ENCODE peak calls at places on chromosomes 6 and 20, in six cellular contexts. A is hepatocyte, D is psoas muscle, U is pancreas, C is right lobe of liver, Q is IMR-90. I is an unnamed sample.

GRCh38 chr6:164124986-164125385 is 710.5 kb downstream of the QKI start:
- DNase-seq in Q (no peak), U (no peak), C (no peak), A (no peak), D (no peak), I (no peak)

GRCh38 chr6:144153260-144153659 is 2.9 kb downstream of the STX11 start:
- DNase-seq in Q (no peak), C (no peak), D (no peak), A (no peak), U (no peak), I (no peak)

GRCh38 chr20:25306991-25307903 is 59.4 kb downstream of the PYGB start:
- DNase-seq in D (no peak), U (peak), C (peak), Q (no peak), A (no peak), I (no peak)

GRCh38 chr6:43277643-43278523 is 20.2 kb upstream of the SLC22A7 start:
- DNase-seq in A (peak), U (no peak), Q (peak), C (peak), D (no peak), I (no peak)

GRCh38 chr6:1286972-1287600 is 24.8 kb upstream of the FOXQ1 start:
- DNase-seq in U (no peak), Q (peak), A (peak), C (no peak), D (no peak), I (peak)

GRCh38 chr6:35218021-35218420 is 4.3 kb downstream of the SCUBE3 start:
- DNase-seq in Q (peak), D (no peak), C (no peak), A (peak), U (no peak), I (no peak)

GRCh38 chr6:2396292-2396691 is 150.9 kb upstream of the GMDS start:
- DNase-seq in D (no peak), A (no peak), C (no peak), U (no peak), Q (no peak), I (no peak)

GRCh38 chr20:33964431-33964830 is 29.3 kb upstream of the RALY start:
- DNase-seq in U (no peak), C (no peak), D (no peak), A (no peak), Q (no peak), I (no peak)

GRCh38 chr6:105304366-105304765 is 98.5 kb downstream of the PREP start:
- DNase-seq in C (no peak), A (no peak), D (no peak), Q (no peak), U (no peak), I (no peak)

GRCh38 chr6:6596529-6596928 is 8.0 kb downstream of the LY86 start:
- DNase-seq in U (no peak), C (no peak), D (no peak), A (no peak), Q (no peak), I (no peak)

GRCh38 chr6:36368921-36369880 is 18.3 kb downstream of the ETV7 start:
- DNase-seq in A (no peak), Q (peak), D (peak), C (no peak), U (no peak), I (peak)

GRCh38 chr6:68635706-68636513 is 828 bp downstream of the ADGRB3 start:
- DNase-seq in A (peak), D (peak), U (no peak), Q (no peak), C (no peak), I (peak)

GRCh38 chr6:139568956-139569538 is 194.6 kb upstream of the CITED2 start:
- DNase-seq in U (no peak), C (no peak), A (no peak), Q (peak), D (no peak), I (peak)

GRCh38 chr20:2773812-2774211 is 26.6 kb downstream of the CPXM1 start:
- DNase-seq in A (no peak), D (no peak), Q (no peak), U (no peak), C (no peak), I (no peak)

GRCh38 chr6:624979-625378 is 31.9 kb downstream of the HUS1B start:
- DNase-seq in D (no peak), A (peak), U (no peak), Q (peak), C (no peak), I (peak)

GRCh38 chr20:44495802-44496481 is 20.3 kb downstream of the TTPAL start:
- DNase-seq in U (no peak), A (peak), Q (peak), C (no peak), D (no peak), I (peak)

GRCh38 chr6:157380779-157381561 is at the start of gene ZDHHC14:
- DNase-seq in C (peak), A (peak), Q (peak), U (peak), D (peak), I (peak)

GRCh38 chr6:70903665-70904452 is 53.0 kb downstream of the B3GAT2 start:
- DNase-seq in A (no peak), Q (no peak), D (no peak), U (no peak), C (no peak), I (no peak)

GRCh38 chr6:10847684-10848083 is 9.3 kb upstream of the MAK start:
- DNase-seq in A (no peak), C (no peak), U (no peak), Q (no peak), D (no peak), I (no peak)

GRCh38 chr20:15240801-15241200 is 903.4 kb upstream of the FLRT3 start:
- DNase-seq in Q (no peak), D (no peak), U (no peak), A (no peak), C (no peak), I (no peak)

GRCh38 chr20:39851459-39851858 is 837.6 kb downstream of the MAFB start:
- DNase-seq in D (no peak), Q (peak), A (no peak), C (no peak), U (no peak), I (peak)

GRCh38 chr6:136158398-136158797 is 91.7 kb downstream of the MTFR2 start:
- DNase-seq in U (peak), A (peak), C (peak), Q (no peak), D (peak), I (no peak)

GRCh38 chr6:15504040-15504491 is 158.8 kb downstream of the DTNBP1 start:
- DNase-seq in Q (no peak), U (peak), D (peak), A (no peak), C (no peak), I (peak)

GRCh38 chr6:107305391-107305790 is 154.0 kb downstream of the PDSS2 start:
- DNase-seq in Q (no peak), C (no peak), U (no peak), D (no peak), A (no peak), I (no peak)

GRCh38 chr6:13575377-13575775 is 975 bp downstream of the SIRT5 start:
- DNase-seq in C (no peak), D (no peak), Q (no peak), A (no peak), U (no peak), I (no peak)
- TF ChIP-seq CTCF in C (peak), D (peak), Q (peak), A (peak), U (peak), I (peak)

DNA sequence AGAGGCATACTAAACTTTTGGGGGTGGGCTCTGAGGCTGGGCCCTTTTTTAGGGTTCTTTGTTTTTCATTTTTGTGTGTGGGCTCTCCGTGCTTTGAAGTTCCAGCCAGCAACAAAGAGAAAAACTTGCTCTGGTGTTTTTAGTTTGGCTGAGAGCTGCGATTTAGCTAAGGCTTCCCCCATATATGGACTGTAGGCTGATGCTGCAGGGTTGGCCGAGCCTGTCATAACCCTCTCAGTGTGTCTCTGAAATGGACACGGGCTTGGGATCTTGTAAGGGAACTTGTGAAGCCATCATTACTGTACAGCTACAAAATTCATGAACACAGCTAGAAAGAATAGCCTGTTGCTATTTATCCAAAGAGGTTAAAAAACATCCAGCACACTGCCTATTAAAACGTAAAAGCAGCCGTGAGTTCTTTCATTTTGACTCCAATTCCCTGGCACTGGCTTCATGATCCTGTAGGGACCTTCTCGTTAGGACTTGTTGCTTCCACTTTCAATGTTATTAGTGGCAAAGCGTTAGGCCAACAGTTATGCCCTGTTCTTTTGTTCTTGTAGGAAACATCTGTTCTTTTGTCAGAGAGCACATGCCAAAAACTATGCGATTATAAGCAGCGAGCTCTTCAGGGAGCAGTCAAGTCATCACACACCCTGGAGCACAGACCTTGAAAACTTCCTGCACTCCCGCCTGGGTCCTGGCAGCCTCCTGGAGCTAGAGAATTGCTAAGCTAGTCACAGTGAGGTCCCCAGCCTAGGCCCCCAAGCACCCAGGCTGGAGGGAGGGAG is 609.7 kb upstream of the ARID1B start:
- DNase-seq in A (no peak), D (no peak), U (no peak), C (no peak), Q (peak), I (peak)
- H3K27ac ChIP-seq in A (no peak), D (peak), U (peak), C (no peak), Q (peak), I (no peak)

GRCh38 chr20:37801921-37802320 is 101.0 kb upstream of the VSTM2L start:
- DNase-seq in U (no peak), A (no peak), Q (no peak), C (no peak), D (no peak), I (no peak)

GRCh38 chr20:37803476-37804307 is 99.2 kb upstream of the VSTM2L start:
- DNase-seq in U (no peak), D (no peak), C (no peak), Q (no peak), A (no peak), I (no peak)

GRCh38 chr20:37798312-37798711 is 104.5 kb downstream of the CTNNBL1 start:
- DNase-seq in U (no peak), D (no peak), C (no peak), Q (no peak), A (no peak), I (no peak)

GRCh38 chr20:37797669-37798175 is 103.9 kb downstream of the CTNNBL1 start:
- DNase-seq in Q (no peak), C (no peak), U (no peak), D (no peak), A (no peak), I (peak)

GRCh38 chr20:37800618-37801017 is 102.3 kb upstream of the VSTM2L start:
- DNase-seq in U (no peak), C (no peak), D (no peak), A (no peak), Q (no peak), I (no peak)
- H3K4me3 ChIP-seq in U (no peak), C (no peak), D (no peak), A (no peak), Q (no peak), I (no peak)

GRCh38 chr6:151905072-151905471 is 97.6 kb downstream of the ESR1 start:
- DNase-seq in U (no peak), D (no peak), A (no peak), Q (no peak), C (no peak), I (no peak)

GRCh38 chr6:151905854-151906253 is 98.4 kb downstream of the ESR1 start:
- DNase-seq in Q (no peak), A (no peak), U (no peak), D (no peak), C (no peak), I (no peak)

GRCh38 chr6:151904631-151905030 is 97.1 kb downstream of the ESR1 start:
- DNase-seq in C (no peak), U (no peak), Q (no peak), A (no peak), D (no peak), I (no peak)

GRCh38 chr6:151900897-151901485 is 93.5 kb downstream of the ESR1 start:
- DNase-seq in C (no peak), U (no peak), A (no peak), Q (no peak), D (peak), I (no peak)

DNA sequence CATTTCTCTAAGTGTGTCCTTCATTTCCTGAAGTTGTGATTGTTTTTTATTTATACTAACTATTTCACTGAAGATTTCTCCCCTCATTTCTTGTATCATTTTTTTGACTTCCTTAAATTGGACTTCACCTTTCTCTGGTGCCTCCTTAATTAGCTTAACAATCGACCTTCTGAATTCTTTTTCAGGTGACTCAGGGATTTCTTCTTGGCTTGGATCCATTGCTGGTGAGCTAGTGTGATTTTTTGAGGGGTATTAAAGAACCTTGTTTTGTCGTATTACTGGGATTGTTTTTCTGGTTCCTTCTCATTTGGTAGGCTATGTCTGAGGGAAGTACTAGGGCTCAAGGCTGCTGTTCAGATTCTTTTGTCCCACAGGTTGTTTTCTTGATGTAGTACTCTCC is 92.8 kb downstream of the ESR1 start:
- DNase-seq in A (no peak), D (no peak), U (no peak), Q (no peak), C (no peak), I (no peak)
- TF ChIP-seq CTCF in A (no peak), D (no peak), U (no peak), Q (no peak), C (no peak), I (no peak)

GRCh38 chr6:52508261-52508739 is 68.6 kb downstream of the TRAM2 start:
- DNase-seq in D (no peak), Q (no peak), A (no peak), C (no peak), U (no peak), I (no peak)

GRCh38 chr6:52507557-52508260 is 69.2 kb downstream of the TRAM2 start:
- DNase-seq in A (no peak), C (no peak), D (no peak), U (no peak), Q (peak), I (peak)

GRCh38 chr6:52505726-52506501 is 70.9 kb downstream of the TRAM2 start:
- DNase-seq in U (no peak), C (no peak), Q (no peak), D (no peak), A (no peak), I (no peak)

GRCh38 chr6:52504778-52505127 is 72.1 kb downstream of the TRAM2 start:
- DNase-seq in C (no peak), Q (no peak), U (no peak), D (no peak), A (no peak), I (no peak)

DNA sequence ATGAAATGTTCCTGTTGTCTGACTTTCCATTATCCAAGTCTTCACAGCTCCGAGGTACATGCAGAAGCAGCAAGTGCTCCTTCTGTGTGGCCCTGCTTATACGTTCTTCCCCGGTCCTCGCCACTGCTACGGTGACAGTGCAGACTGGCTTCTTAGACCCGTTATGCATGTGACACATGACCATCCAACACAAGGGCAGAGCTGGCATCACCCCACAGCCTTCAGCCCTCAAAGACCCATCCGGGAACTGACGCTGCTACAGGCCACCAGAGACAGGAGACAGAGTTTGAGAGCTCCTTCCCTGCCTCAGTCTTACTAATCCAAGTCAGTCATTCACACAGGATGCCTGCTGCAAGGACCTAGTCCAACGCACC is 70.4 kb downstream of the TRAM2 start:
- DNase-seq in A (no peak), Q (no peak), U (no peak), C (no peak), D (no peak), I (no peak)
- H3K27ac ChIP-seq in A (no peak), Q (peak), U (no peak), C (no peak), D (no peak), I (no peak)

GRCh38 chr6:31175961-31176360 is 5.5 kb upstream of the POU5F1 start:
- DNase-seq in D (no peak), A (no peak), Q (peak), C (no peak), U (peak), I (peak)

GRCh38 chr6:31179042-31179386 is 8.5 kb upstream of the POU5F1 start:
- DNase-seq in U (peak), A (no peak), D (no peak), Q (no peak), C (no peak), I (no peak)

GRCh38 chr6:31178143-31179041 is 7.9 kb upstream of the POU5F1 start:
- DNase-seq in Q (no peak), U (peak), C (no peak), A (no peak), D (no peak), I (no peak)

GRCh38 chr6:31180500-31180899 is 10.0 kb upstream of the POU5F1 start:
- DNase-seq in C (peak), D (peak), A (no peak), U (peak), Q (no peak), I (peak)

DNA sequence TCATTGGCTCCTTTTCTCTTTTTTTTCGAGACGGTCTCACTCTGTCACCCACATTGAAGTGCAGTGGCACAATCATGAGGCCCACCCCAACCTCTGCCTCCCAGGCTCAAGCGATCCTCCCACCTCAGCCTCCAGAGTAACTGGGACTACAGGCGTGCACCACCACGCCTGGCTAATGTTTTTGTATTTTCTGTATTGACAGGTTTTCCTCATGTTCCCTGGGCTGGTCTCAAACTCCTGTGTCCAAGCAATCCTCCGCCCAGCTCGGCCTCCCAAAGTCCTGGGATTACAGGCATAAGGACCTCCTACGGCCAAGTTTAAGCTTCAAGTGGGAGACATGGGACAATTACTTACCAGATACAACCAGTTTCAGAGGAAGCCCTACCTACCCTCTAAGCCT is 9.4 kb upstream of the POU5F1 start:
- DNase-seq in C (no peak), U (peak), Q (no peak), D (no peak), A (no peak), I (no peak)
- H3K4me3 ChIP-seq in C (no peak), U (no peak), Q (no peak), D (peak), A (no peak), I (peak)

DNA sequence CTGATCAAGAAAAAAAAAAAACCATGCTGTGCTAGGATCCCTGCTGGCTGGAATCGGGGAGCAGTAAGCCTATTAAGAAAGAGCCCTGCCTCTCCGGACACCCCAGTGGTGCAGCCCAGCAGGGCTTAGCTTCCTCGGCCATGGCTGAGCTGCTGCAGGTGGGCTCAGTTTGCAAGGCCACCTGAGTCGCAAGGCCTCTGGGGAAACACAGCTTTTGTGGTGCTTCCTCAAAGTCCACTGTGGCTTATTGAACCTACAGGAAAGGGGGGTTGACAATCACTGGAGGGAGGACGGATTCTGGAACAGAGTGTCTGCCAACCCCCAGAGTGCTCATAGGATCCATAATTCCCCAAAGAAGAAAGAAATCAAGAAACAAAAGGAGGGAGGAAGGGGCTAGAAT is 240.8 kb downstream of the SMOC2 start:
- DNase-seq in Q (no peak), D (no peak), U (no peak), C (no peak), A (no peak), I (no peak)
- TF ChIP-seq CTCF in Q (no peak), D (no peak), U (no peak), C (no peak), A (no peak), I (no peak)